ENCODE peak calls at places on chromosomes 5 and 9, in four cellular contexts. G is H1, I is GM12878, E is K562. O is an unnamed sample.

GRCh38 chr5:129672006-129672405 is 75.9 kb upstream of the MINAR2 start:
- DNase-seq in G (no peak), I (no peak), E (no peak), O (no peak)

GRCh38 chr5:180424094-180424493 is 70.1 kb upstream of the CNOT6 start:
- DNase-seq in G (no peak), I (no peak), E (no peak), O (no peak)

GRCh38 chr9:97510797-97511761 is 9.6 kb downstream of the TMOD1 start:
- DNase-seq in G (peak), I (peak), E (peak), O (no peak)

GRCh38 chr5:134420326-134420725 is 8.6 kb upstream of the CDKN2AIPNL start:
- DNase-seq in G (no peak), I (no peak), E (no peak), O (no peak)

GRCh38 chr5:88660947-88661869 is 221.8 kb downstream of the MEF2C start:
- DNase-seq in G (peak), I (no peak), E (peak), O (no peak)

GRCh38 chr5:179827684-179828083 is 7.0 kb downstream of the SQSTM1 start:
- DNase-seq in G (no peak), I (no peak), E (no peak), O (no peak)

GRCh38 chr5:13930721-13931246 is 13.7 kb downstream of the DNAH5 start:
- DNase-seq in G (no peak), I (no peak), E (no peak), O (no peak)

GRCh38 chr5:114367029-114367428 is 5.2 kb downstream of the KCNN2 start:
- DNase-seq in G (no peak), I (no peak), E (no peak), O (no peak)

GRCh38 chr9:105912868-105913516 is 218.7 kb downstream of the TMEM38B start:
- DNase-seq in G (no peak), I (no peak), E (no peak), O (no peak)

GRCh38 chr9:129482521-129483466 is 138.1 kb downstream of the C9orf50 start:
- DNase-seq in G (no peak), I (no peak), E (peak), O (no peak)

GRCh38 chr5:55816342-55816741 is 34.8 kb upstream of the IL31RA start:
- DNase-seq in G (no peak), I (no peak), E (no peak), O (no peak)

GRCh38 chr9:63817622-63818518 is 1467.1 kb downstream of the FOXD4L5 start:
- DNase-seq in G (peak), I (peak), E (no peak), O (peak)
- TF ChIP-seq BRCA1 in G (no peak), I (no peak), E (no peak), O (no peak)

GRCh38 chr5:141508440-141508807 is 19.5 kb downstream of the PCDHGC5 start:
- DNase-seq in G (no peak), I (no peak), E (peak), O (no peak)

GRCh38 chr5:141510160-141510559 is 21.3 kb downstream of the PCDHGC5 start:
- DNase-seq in G (no peak), I (no peak), E (no peak), O (no peak)

GRCh38 chr5:141508808-141509611 is 20.1 kb downstream of the PCDHGC5 start:
- DNase-seq in G (no peak), I (no peak), E (no peak), O (peak)

GRCh38 chr5:141506381-141507155 is 17.7 kb downstream of the PCDHGC5 start:
- DNase-seq in G (no peak), I (no peak), E (no peak), O (no peak)

GRCh38 chr5:141507387-141508091 is 18.7 kb downstream of the PCDHGC5 start:
- DNase-seq in G (no peak), I (no peak), E (no peak), O (no peak)
- TF ChIP-seq SRF in G (no peak), I (no peak), E (no peak), O (no peak)

GRCh38 chr9:136886610-136887597 is 588 bp downstream of the TRAF2 start:
- DNase-seq in G (peak), I (no peak), E (peak), O (no peak)

GRCh38 chr9:136888454-136888853 is 2.1 kb downstream of the TRAF2 start:
- DNase-seq in G (no peak), I (no peak), E (no peak), O (no peak)

GRCh38 chr9:136882109-136882946 is 4.0 kb upstream of the TRAF2 start:
- DNase-seq in G (no peak), I (peak), E (peak), O (peak)

GRCh38 chr9:136889858-136890257 is 3.5 kb downstream of the TRAF2 start:
- DNase-seq in G (no peak), I (no peak), E (no peak), O (no peak)

GRCh38 chr9:136885950-136886578 is at the start of gene TRAF2:
- DNase-seq in G (peak), I (peak), E (peak), O (peak)
- TF ChIP-seq POLR2A in G (no peak), I (peak), E (peak), O (no peak)

GRCh38 chr9:83665576-83666200 is 42.1 kb downstream of the UBQLN1 start:
- DNase-seq in G (no peak), I (no peak), E (no peak), O (no peak)
- TF ChIP-seq BRCA1 in G (no peak), I (no peak), E (no peak), O (no peak)

O was measured in HepG2.